ENCODE peak calls at places on chromosomes 2 and 18, in four cellular contexts. Y, D, E and T are unnamed samples.

GRCh38 chr2:71884303-71885042 is 263.2 kb downstream of the CYP26B1 start:
- DNase-seq in Y (no peak), D (no peak), E (no peak), T (no peak)

GRCh38 chr2:237993701-237994100 is 26.9 kb downstream of the UBE2F start:
- DNase-seq in D (no peak), E (no peak), Y (no peak), T (no peak)

GRCh38 chr2:106323337-106324013 is 129.4 kb upstream of the UXS1 start:
- DNase-seq in E (no peak), Y (no peak), D (no peak), T (no peak)

GRCh38 chr2:199278099-199278498 is 179.6 kb downstream of the SATB2 start:
- DNase-seq in E (peak), D (no peak), Y (no peak), T (no peak)

GRCh38 chr2:43212216-43212828 is 14.1 kb downstream of the ZFP36L2 start:
- DNase-seq in E (no peak), D (no peak), Y (no peak), T (no peak)

GRCh38 chr2:24304621-24305020 is 55.7 kb downstream of the ITSN2 start:
- DNase-seq in E (no peak), Y (no peak), D (no peak), T (no peak)

GRCh38 chr2:49306925-49307324 is 152.6 kb upstream of the FSHR start:
- DNase-seq in D (no peak), Y (no peak), E (no peak), T (peak)

GRCh38 chr2:43106767-43107527 is 119.5 kb downstream of the ZFP36L2 start:
- DNase-seq in Y (no peak), E (no peak), D (peak), T (no peak)

GRCh38 chr2:152718909-152719645 is 657 bp downstream of the ARL6IP6 start:
- DNase-seq in D (peak), E (peak), Y (peak), T (peak)

GRCh38 chr2:130154773-130155765 is 10.2 kb upstream of the CCDC74B start:
- DNase-seq in Y (no peak), D (no peak), E (no peak), T (no peak)

GRCh38 chr2:85089464-85090072 is 43.6 kb upstream of the TCF7L1 start:
- DNase-seq in E (no peak), Y (peak), D (no peak), T (no peak)

GRCh38 chr18:67771271-67771670 is 254.8 kb upstream of the DSEL start:
- DNase-seq in E (no peak), D (no peak), Y (no peak), T (no peak)

GRCh38 chr2:14427982-14428567 is 204.4 kb upstream of the LRATD1 start:
- DNase-seq in Y (no peak), D (no peak), E (no peak), T (no peak)

GRCh38 chr2:8552264-8552913 is 129.5 kb upstream of the ID2 start:
- DNase-seq in D (no peak), E (no peak), Y (no peak), T (no peak)

GRCh38 chr2:130755234-130756040 is at the start of gene AMER3:
- DNase-seq in D (no peak), Y (peak), E (no peak), T (no peak)

GRCh38 chr2:204152616-204153015 is 216.1 kb downstream of the ICOS start:
- DNase-seq in D (no peak), Y (no peak), E (no peak), T (no peak)

GRCh38 chr2:237733677-237734300 is 64.8 kb upstream of the RBM44 start:
- DNase-seq in D (no peak), E (no peak), Y (peak), T (peak)

GRCh38 chr2:38856165-38856564 is 19.6 kb downstream of the DHX57 start:
- DNase-seq in E (no peak), D (no peak), Y (no peak), T (no peak)

GRCh38 chr2:134448650-134449049 is 194.8 kb downstream of the MGAT5 start:
- DNase-seq in Y (no peak), D (no peak), E (no peak), T (no peak)

GRCh38 chr2:96753661-96754282 is 6.9 kb upstream of the CNNM4 start:
- DNase-seq in Y (no peak), D (no peak), E (no peak), T (no peak)

GRCh38 chr2:155256803-155257202 is 558.3 kb downstream of the KCNJ3 start:
- DNase-seq in Y (peak), D (no peak), E (no peak), T (peak)

GRCh38 chr2:98764499-98764898 is 33.6 kb upstream of the MGAT4A start:
- DNase-seq in E (no peak), D (no peak), Y (no peak), T (no peak)

GRCh38 chr2:204681412-204681811 is 136.1 kb downstream of the PARD3B start:
- DNase-seq in E (no peak), D (no peak), Y (no peak), T (no peak)

GRCh38 chr2:200432296-200432695 is 77.6 kb downstream of the KCTD18 start:
- DNase-seq in D (no peak), E (no peak), Y (no peak), T (no peak)

GRCh38 chr2:43125090-43125998 is 101.1 kb downstream of the ZFP36L2 start:
- DNase-seq in Y (no peak), E (no peak), D (no peak), T (no peak)

DNA sequence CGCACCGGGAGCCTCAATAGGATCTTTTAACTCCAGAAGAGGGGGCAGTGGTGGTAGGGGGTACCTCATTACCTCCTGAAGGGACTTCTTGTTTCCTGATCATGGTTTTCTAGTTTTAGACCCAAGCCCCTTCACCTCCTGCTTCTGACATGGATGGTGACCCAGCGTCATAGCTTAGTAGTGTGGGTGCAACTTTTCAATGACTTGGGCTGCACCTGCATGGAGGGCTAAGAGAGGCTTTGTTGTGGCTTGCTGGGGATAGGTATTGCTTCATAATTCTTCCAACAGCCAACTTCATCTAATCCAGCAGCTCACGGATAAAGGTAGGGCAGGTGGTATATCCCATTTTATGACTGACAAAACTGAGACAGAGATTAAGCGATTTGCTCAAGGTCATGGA is 3.0 kb downstream of the SLC1A4 start:
- DNase-seq in Y (no peak), D (no peak), E (no peak), T (no peak)
- TF ChIP-seq CREM in Y (no peak), D (no peak), E (no peak), T (no peak)

GRCh38 chr2:175464311-175464670 is 282.8 kb upstream of the ATP5MC3 start:
- DNase-seq in D (no peak), E (no peak), Y (no peak), T (no peak)

GRCh38 chr2:175463639-175464310 is 282.3 kb upstream of the ATP5MC3 start:
- DNase-seq in D (no peak), E (no peak), Y (peak), T (peak)

GRCh38 chr2:175468699-175469098 is 287.2 kb upstream of the ATP5MC3 start:
- DNase-seq in E (no peak), D (no peak), Y (no peak), T (no peak)
- TF ChIP-seq CREM in E (no peak), D (no peak), Y (no peak), T (no peak)

GRCh38 chr18:79516441-79516931 is 120.8 kb downstream of the NFATC1 start:
- DNase-seq in D (no peak), Y (no peak), E (no peak), T (no peak)

GRCh38 chr18:79515944-79516351 is 120.2 kb downstream of the NFATC1 start:
- DNase-seq in Y (no peak), E (peak), D (no peak), T (peak)

GRCh38 chr18:79518683-79519128 is 123.0 kb downstream of the NFATC1 start:
- DNase-seq in Y (no peak), E (no peak), D (no peak), T (no peak)

GRCh38 chr18:79518028-79518682 is 122.4 kb downstream of the NFATC1 start:
- DNase-seq in D (no peak), E (no peak), Y (no peak), T (no peak)

GRCh38 chr18:79517322-79517721 is 121.6 kb downstream of the NFATC1 start:
- DNase-seq in E (no peak), D (no peak), Y (no peak), T (no peak)
- TF ChIP-seq CREM in E (no peak), D (no peak), Y (no peak), T (no peak)

GRCh38 chr2:193843675-193844074 is 1648.9 kb upstream of the TMEFF2 start:
- DNase-seq in E (no peak), D (no peak), Y (no peak), T (no peak)

GRCh38 chr2:193847991-193848390 is 1653.3 kb upstream of the TMEFF2 start:
- DNase-seq in Y (no peak), E (no peak), D (no peak), T (no peak)

GRCh38 chr2:193845604-193846003 is 1650.9 kb upstream of the TMEFF2 start:
- DNase-seq in Y (no peak), E (no peak), D (no peak), T (no peak)

GRCh38 chr2:193841389-193842150 is 1646.8 kb upstream of the TMEFF2 start:
- DNase-seq in D (no peak), Y (no peak), E (no peak), T (no peak)

DNA sequence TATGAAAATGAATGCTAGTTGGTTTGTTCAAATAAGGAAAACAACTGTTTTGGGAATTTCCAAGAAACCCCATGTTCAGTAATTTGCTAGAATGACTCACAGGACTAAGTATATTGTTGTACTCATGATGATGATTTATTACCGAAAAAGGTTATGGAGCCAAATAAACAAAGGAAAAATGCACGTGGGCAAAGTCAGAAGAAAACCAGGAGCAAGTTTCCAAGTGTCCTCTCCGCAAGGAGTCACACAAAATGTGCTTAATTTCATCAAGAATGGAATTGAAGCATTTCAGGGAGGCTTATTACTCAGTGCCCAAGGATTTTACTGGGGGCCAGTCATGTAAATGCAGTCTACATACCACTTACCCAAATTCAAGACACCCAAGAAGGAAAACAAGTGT is 1652.4 kb upstream of the TMEFF2 start:
- DNase-seq in D (no peak), Y (no peak), E (no peak), T (no peak)
- TF ChIP-seq CREM in D (no peak), Y (no peak), E (no peak), T (no peak)

GRCh38 chr2:165924950-165925349 is 28.6 kb downstream of the TTC21B start:
- DNase-seq in D (no peak), E (no peak), Y (no peak), T (no peak)

GRCh38 chr2:165933211-165933610 is 20.4 kb downstream of the TTC21B start:
- DNase-seq in E (no peak), D (no peak), Y (no peak), T (no peak)

GRCh38 chr2:165927774-165928173 is 25.8 kb downstream of the TTC21B start:
- DNase-seq in D (no peak), Y (no peak), E (no peak), T (no peak)

GRCh38 chr2:165927353-165927752 is 26.2 kb downstream of the TTC21B start:
- DNase-seq in Y (no peak), E (no peak), D (no peak), T (no peak)
- TF ChIP-seq CREM in Y (no peak), E (no peak), D (no peak), T (no peak)

GRCh38 chr2:132929786-132930185 is 259.8 kb upstream of the LYPD1 start:
- DNase-seq in E (no peak), Y (no peak), D (no peak), T (no peak)
- TF ChIP-seq CREM in E (no peak), Y (no peak), D (no peak), T (no peak)

GRCh38 chr2:150125188-150125587 is 362.3 kb downstream of the RND3 start:
- DNase-seq in E (no peak), D (no peak), Y (no peak), T (no peak)
- TF ChIP-seq CREM in E (no peak), D (no peak), Y (no peak), T (no peak)

GRCh38 chr2:241611062-241611461 is 25.9 kb downstream of the THAP4 start:
- DNase-seq in D (no peak), E (no peak), Y (no peak), T (no peak)

GRCh38 chr2:241615041-241615440 is 21.9 kb downstream of the THAP4 start:
- DNase-seq in Y (no peak), E (no peak), D (no peak), T (no peak)

GRCh38 chr2:241613018-241613780 is 23.8 kb downstream of the THAP4 start:
- DNase-seq in E (no peak), D (no peak), Y (no peak), T (no peak)

GRCh38 chr2:241609859-241610793 is 26.8 kb downstream of the THAP4 start:
- DNase-seq in D (peak), Y (peak), E (peak), T (peak)

DNA sequence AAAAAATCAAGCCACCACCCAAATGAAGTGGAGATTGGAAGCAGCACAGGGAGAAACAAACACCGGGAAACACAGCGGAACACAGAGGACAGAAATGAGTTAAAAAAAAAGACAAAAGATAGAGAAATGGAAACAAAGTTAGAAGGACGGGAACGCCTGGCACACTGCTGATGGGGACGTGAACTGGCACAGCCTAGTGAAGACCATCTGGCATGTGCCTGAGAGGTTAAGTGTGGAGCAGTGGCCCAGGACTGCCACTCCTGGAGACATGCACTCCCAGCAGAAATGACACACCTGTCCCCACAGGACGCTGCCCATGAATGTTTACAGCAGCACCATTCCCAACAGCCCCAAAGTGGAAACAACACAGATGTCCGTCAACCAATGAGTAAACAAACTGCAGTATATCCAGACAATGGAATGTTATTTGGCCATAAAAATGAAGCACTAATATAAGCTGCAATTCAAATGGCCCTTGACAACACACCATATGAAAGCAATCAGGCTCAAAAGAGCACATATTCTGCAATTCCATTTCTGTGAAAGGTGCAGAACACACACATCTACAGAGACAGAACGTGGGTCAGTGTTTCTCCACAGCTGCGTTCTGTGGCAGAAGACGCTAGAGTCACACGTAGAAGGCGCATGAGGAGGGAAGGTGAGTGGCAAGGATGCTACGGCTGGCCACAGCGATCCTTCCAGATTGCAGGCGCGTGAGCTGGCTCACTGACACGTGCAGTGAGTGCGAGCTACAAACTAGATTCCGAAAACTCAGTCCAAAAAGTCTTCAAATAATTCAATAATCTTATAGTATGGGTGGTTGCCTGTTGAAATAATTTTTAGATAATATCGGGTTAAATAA is 24.6 kb downstream of the THAP4 start:
- DNase-seq in Y (no peak), E (no peak), D (no peak), T (no peak)
- TF ChIP-seq CREM in Y (no peak), E (no peak), D (no peak), T (no peak)